ENCODE peak calls at places on chromosomes 4 and X, in six cellular contexts. K is kidney; X is stimulated activated CD4-positive, alpha-beta T cell treated with anti-CD3 and anti-CD28 coated beads, Interleukin-2, amount 100 ng/mL, for 24 hours; C is HEK293T; M is T-helper 2 cell; T is GM18507. H is an unnamed sample.
A peak's percentile ranks its signal among the peaks of the same experiment; 100 is the strongest.

GRCh38 chr4:6298035-6298434 is 28.4 kb downstream of the WFS1 start:
- DNase-seq in K (no peak), X (no peak), C (no peak), M (no peak), T (no peak), H (no peak)

GRCh38 chr4:128241425-128241913 is 46.1 kb downstream of the PGRMC2 start:
- DNase-seq in K (no peak), X (no peak), C (no peak), M (no peak), T (no peak), H (no peak)

GRCh38 chr4:181289203-181289602 is 954.0 kb upstream of the TENM3 start:
- DNase-seq in K (no peak), X (no peak), C (no peak), M (no peak), T (no peak), H (no peak)

GRCh38 chr4:7335363-7336066 is 99.2 kb downstream of the PSAPL1 start:
- DNase-seq in K (peak; percentile 82), X (peak; percentile 79), C (peak; percentile 84), M (peak; percentile 31), T (peak; percentile 51), H (peak; percentile 93)

GRCh38 chr4:41360214-41360910 is 103.6 kb downstream of the UCHL1 start:
- DNase-seq in K (peak; percentile 89), X (peak; percentile 32), C (peak; percentile 53), M (no peak), T (no peak), H (peak; percentile 91)

GRCh38 chrX:70174754-70175153 is 2.5 kb upstream of the DGAT2L6 start:
- DNase-seq in K (no peak), X (no peak), C (no peak), M (no peak), T (no peak), H (no peak)

GRCh38 chr4:54525602-54526001 is 132.2 kb upstream of the KIT start:
- DNase-seq in K (no peak), X (no peak), C (no peak), M (no peak), T (no peak), H (no peak)

GRCh38 chr4:16591867-16592266 is 306.6 kb downstream of the LDB2 start:
- DNase-seq in K (peak; percentile 89), X (no peak), C (no peak), M (no peak), T (no peak), H (no peak)

GRCh38 chrX:14616301-14616700 is 87.0 kb downstream of the GLRA2 start:
- DNase-seq in K (no peak), X (no peak), C (no peak), M (no peak), T (no peak), H (no peak)

GRCh38 chrX:1754077-1754476 is 139.2 kb downstream of the ASMT start:
- DNase-seq in K (no peak), X (no peak), C (no peak), M (no peak), T (no peak), H (no peak)

H was measured in upper lobe of right lung.